ENCODE peak calls at places on chromosomes 12 and 14, in eight cellular contexts. G is SK-N-SH; W is suprapubic skin; L is IMR-90; E is ovary; O is CD4-positive, CD25-positive, alpha-beta regulatory T cell; J is Karpas-422; R is neuronal stem cell. C is an unnamed sample. For H3K9me3 and H3K27me3, the result is how much of the 10 kb centered on the place peaks cover.

GRCh38 chr12:116797885-116798284 is 59.8 kb downstream of the RNFT2 start:
- DNase-seq in G (no peak), O (no peak), W (no peak), L (no peak), J (no peak), R (no peak), E (no peak), C (no peak)

GRCh38 chr14:97703006-97703760 is 906.0 kb downstream of the VRK1 start:
- DNase-seq in G (no peak), O (peak), J (no peak), L (no peak), R (no peak), E (no peak), W (no peak), C (no peak)

GRCh38 chr14:78950654-78951053 is 780.5 kb downstream of the NRXN3 start:
- DNase-seq in E (no peak), O (no peak), G (no peak), W (no peak), R (no peak), J (no peak), L (peak), C (no peak)

GRCh38 chr12:99131761-99132199 is 486.7 kb downstream of the APAF1 start:
- DNase-seq in O (no peak), R (peak), W (no peak), E (no peak), J (peak), L (no peak), G (no peak), C (no peak)

GRCh38 chr14:95370076-95370475 is 50.4 kb upstream of the CLMN start:
- DNase-seq in G (no peak), W (no peak), R (no peak), J (peak), L (no peak), E (no peak), O (no peak), C (no peak)

GRCh38 chr14:51715250-51715649 is 63.5 kb downstream of the FRMD6 start:
- DNase-seq in W (no peak), L (no peak), G (no peak), E (no peak), J (no peak), R (no peak), O (no peak), C (no peak)

GRCh38 chr14:32404784-32405573 is 75.9 kb downstream of the AKAP6 start:
- DNase-seq in J (no peak), E (no peak), G (no peak), O (no peak), W (no peak), R (no peak), L (no peak), C (no peak)

GRCh38 chr14:78424311-78424710 is 254.1 kb downstream of the NRXN3 start:
- DNase-seq in J (no peak), O (no peak), R (no peak), L (no peak), E (no peak), W (no peak), G (no peak), C (no peak)

GRCh38 chr14:91113829-91114078 is at the start of gene DGLUCY:
- DNase-seq in W (no peak), R (no peak), E (peak), J (peak), G (peak), O (no peak), L (peak), C (peak)

GRCh38 chr14:59036134-59036533 is 152.3 kb upstream of the DAAM1 start:
- DNase-seq in R (no peak), G (no peak), W (no peak), J (no peak), E (no peak), L (no peak), O (no peak), C (no peak)

GRCh38 chr12:108826115-108826806 is 31.1 kb downstream of the SSH1 start:
- DNase-seq in J (no peak), O (no peak), W (no peak), L (peak), G (peak), R (no peak), E (peak), C (peak)

GRCh38 chr14:75278422-75279152 is at the start of gene FOS:
- DNase-seq in G (peak), E (peak), W (peak), O (peak), L (peak), J (peak), R (peak), C (peak)

GRCh38 chr12:62375603-62376002 is 91.0 kb upstream of the MON2 start:
- DNase-seq in E (no peak), R (no peak), W (no peak), J (no peak), L (no peak), G (no peak), O (no peak), C (no peak)

GRCh38 chr12:81573228-81573627 is 185.9 kb downstream of the PPFIA2 start:
- DNase-seq in W (no peak), R (no peak), O (no peak), G (no peak), L (peak), J (no peak), E (no peak), C (no peak)

GRCh38 chr12:116783503-116784237 is 45.6 kb downstream of the RNFT2 start:
- DNase-seq in J (no peak), G (no peak), W (no peak), O (no peak), R (no peak), E (no peak), L (no peak), C (no peak)

GRCh38 chr12:104737682-104738370 is 220.3 kb downstream of the SLC41A2 start:
- DNase-seq in J (no peak), W (no peak), L (no peak), R (no peak), G (no peak), E (no peak), O (no peak), C (peak)

GRCh38 chr12:120944645-120945217 is 33.6 kb upstream of the HNF1A start:
- DNase-seq in W (no peak), E (peak), J (peak), G (peak), O (peak), R (peak), L (peak), C (peak)

GRCh38 chr14:85191986-85192385 is 338.0 kb upstream of the FLRT2 start:
- DNase-seq in G (no peak), L (no peak), O (no peak), W (no peak), J (no peak), E (no peak), R (no peak), C (no peak)

GRCh38 chr12:102958073-102958829 is 777 bp downstream of the ASCL1 start:
- DNase-seq in J (no peak), W (no peak), G (peak), O (no peak), L (peak), R (peak), E (no peak), C (peak)

DNA sequence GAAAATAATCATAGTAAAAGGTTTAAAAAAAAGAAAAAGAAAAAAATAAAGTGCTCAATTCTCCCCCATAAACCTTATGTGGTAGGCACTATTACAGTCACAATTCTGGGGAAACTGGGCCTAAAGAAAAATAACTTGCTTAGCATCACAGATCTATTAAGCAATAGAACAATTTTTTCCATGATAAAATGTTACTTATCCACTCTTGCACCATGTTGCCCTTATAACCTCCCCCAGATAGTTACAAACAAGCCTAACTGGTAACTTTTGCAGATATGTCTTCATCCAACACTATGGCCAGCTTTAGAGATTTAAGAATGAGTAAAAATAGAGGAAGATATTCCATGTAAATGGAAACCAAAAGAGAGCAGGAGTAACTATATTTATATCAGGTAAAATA is 164.8 kb downstream of the DUSP6 start:
- DNase-seq in L (no peak), R (no peak), J (no peak), E (no peak), W (no peak), O (no peak), G (no peak), C (no peak)
- H3K9me3 ChIP-seq in L (under half), R (under half), J (under half), E (under half), W (under half), O (under half), G (under half), C (under half)

GRCh38 chr12:111035578-111036301 is 115.4 kb upstream of the MYL2 start:
- DNase-seq in J (no peak), E (no peak), W (no peak), R (peak), G (peak), L (no peak), O (no peak), C (no peak)

GRCh38 chr12:111033281-111034147 is 113.1 kb upstream of the MYL2 start:
- DNase-seq in L (no peak), E (no peak), G (peak), R (peak), W (no peak), O (no peak), J (no peak), C (peak)

GRCh38 chr12:111034911-111035577 is 114.7 kb upstream of the MYL2 start:
- DNase-seq in O (no peak), J (no peak), R (peak), E (no peak), G (peak), L (no peak), W (no peak), C (peak)

GRCh38 chr12:111031956-111032919 is 111.9 kb upstream of the MYL2 start:
- DNase-seq in W (no peak), G (no peak), L (no peak), J (no peak), R (no peak), E (no peak), O (no peak), C (no peak)

DNA sequence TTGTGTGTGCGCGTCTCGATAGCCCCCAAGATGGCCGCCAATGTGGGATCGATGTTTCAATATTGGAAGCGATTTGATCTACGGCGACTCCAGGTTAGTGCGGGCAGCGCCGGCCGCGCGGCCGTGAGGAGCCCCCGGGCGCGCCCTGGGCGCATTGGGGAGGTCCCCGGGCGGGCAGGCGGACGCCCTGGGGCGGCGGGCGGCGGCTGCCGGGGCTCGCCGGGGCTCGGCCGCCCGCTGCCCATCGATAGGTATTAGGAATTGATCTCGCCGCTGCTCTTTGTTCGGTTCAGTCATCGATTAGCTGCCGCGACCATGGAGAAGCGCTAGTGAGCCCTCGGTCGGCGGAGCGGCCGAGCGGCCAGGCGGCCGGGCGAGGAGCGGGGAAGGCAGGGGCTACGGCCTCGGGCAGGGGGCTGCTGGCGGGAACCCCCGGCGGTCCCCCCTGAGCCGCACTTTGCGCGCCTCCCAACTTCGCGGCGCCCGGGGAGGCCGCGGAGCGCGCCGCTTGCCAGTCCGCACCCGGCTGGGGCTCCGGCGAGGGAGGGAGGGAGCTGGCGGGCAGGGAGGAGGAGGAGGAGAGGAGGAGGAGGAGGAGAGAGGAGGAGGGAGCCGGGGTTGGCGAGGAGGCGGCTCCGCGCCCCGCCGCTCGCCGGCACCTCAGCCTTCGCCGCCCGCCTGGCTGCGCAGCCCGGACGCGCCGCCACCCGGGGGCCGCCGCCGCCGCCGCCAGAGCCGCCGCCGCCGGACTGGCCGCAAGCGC is 114.0 kb upstream of the MYL2 start:
- DNase-seq in O (no peak), G (peak), W (no peak), R (peak), J (no peak), L (no peak), E (no peak), C (peak)
- H3K27me3 ChIP-seq in O (under half), G (under half), W (half or more), R (under half), J (under half), L (under half), E (under half), C (half or more)

GRCh38 chr12:12681061-12681765 is 14.8 kb downstream of the GPR19 start:
- DNase-seq in G (no peak), L (no peak), W (no peak), R (no peak), O (no peak), E (no peak), J (no peak), C (no peak)
- H3K9me3 ChIP-seq in G (under half), L (under half), W (under half), R (under half), O (under half), E (under half), J (under half), C (under half)

GRCh38 chr14:45222485-45223262 is 30.3 kb downstream of the MIS18BP1 start:
- DNase-seq in J (no peak), O (no peak), W (no peak), L (no peak), R (no peak), E (no peak), G (no peak), C (no peak)
- H3K27me3 ChIP-seq in J (under half), O (under half), W (under half), L (under half), R (under half), E (under half), G (under half), C (under half)

DNA sequence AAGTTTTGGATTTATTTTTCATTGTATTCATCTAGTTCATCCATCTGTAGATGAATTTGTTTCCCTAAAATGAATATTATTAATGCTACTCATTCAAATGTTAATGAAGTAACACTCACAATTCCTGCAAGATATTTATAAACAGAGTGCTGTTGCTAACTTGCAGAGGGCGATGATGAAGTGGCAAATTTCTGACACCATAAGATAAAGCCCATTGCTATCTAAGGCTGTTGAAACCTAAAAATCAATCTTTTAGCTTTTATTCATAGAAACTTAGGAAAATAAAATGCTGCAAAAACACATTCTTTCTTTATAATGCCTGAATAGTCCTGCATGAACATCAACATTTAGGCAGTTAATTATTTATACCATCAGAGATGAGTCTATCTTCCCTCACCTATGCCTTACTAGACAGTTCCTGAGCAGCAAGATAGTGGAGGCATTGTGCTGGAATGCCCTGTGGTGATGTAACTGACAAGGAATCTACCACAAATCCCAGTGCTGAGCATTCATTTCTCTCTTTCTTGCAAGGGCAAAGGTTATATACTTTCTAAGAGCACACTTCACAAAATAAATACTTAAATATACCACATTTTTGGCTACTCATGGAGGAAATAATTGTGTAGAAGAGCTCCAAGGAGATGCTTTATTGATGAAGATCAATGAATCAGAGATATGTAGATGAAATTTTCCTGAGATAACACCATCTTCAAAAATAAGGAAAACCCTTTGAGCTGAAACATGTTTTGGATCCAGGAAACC is 57.6 kb downstream of the LMNTD1 start:
- DNase-seq in R (no peak), E (no peak), G (no peak), J (no peak), L (peak), O (no peak), W (no peak), C (no peak)
- H3K9me3 ChIP-seq in R (under half), E (under half), G (under half), J (under half), L (under half), O (under half), W (under half), C (under half)

DNA sequence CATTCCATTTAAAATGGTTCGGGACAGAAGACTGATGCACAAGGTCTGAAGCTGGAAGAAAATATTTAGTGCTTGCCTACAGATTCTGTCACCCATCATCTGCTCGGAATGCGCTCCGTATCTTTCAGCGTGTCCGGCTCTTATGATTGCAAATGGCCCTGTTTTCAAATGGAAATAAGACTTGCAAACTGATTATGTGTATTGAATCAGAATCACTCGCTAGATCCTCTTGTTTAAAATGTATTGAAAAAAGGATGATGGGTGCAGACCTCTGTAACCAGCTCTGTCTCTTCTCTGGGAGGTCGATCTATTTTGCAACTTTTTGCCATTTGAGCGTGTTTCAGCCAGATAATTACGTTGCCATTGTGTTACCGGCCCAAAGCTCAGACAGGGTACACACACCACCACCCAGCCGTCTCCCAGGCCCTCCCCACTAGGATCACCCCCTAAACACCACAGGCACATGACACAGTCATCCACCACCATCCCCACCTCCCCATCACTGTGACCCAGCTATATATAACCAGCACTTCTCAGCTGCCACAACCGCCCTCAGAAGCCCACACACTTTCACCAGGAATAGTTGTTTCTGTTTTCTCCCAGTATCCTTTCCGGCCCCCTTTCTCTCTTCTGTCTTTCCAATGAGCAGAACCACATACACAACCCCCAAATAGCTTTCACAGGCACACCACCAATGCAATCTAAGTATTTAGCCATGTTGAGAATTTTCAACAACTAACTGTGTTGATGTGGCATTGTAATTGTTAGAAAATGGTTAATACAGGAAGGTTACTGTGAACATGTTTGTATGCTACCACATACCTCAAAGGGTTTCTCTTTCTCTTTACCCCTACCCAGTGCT is 10.7 kb downstream of the NKX2-1 start:
- DNase-seq in E (no peak), W (no peak), R (no peak), O (no peak), J (no peak), G (peak), L (no peak), C (no peak)
- H3K27me3 ChIP-seq in E (under half), W (half or more), R (under half), O (half or more), J (under half), G (half or more), L (half or more), C (half or more)

GRCh38 chr12:46244997-46245396 is 23.8 kb downstream of the SLC38A1 start:
- DNase-seq in G (no peak), E (no peak), J (no peak), O (no peak), L (no peak), R (no peak), W (no peak), C (no peak)
- H3K9me3 ChIP-seq in G (under half), E (under half), J (under half), O (under half), L (under half), R (under half), W (under half), C (under half)

DNA sequence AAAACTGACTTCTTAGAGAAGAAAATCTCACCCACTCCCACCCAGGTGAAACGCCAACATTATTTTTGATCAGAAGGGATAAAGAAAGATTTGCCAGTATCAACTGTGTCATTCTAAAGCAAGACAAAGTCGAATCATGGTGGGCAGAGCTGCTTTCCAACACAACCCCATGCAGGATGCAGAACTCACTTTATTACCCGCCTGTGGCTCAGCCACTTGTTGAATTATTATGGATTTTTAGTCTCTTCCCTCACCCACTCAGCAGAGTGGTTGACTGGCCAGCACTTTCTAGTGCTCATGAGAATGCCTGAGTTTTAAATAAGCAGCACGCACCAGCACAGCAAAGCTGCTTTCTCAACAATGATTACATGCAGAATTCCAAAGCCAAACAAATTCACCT is 32.1 kb downstream of the CRACR2A start:
- DNase-seq in O (no peak), J (no peak), G (no peak), L (no peak), W (no peak), E (no peak), R (no peak), C (no peak)
- H3K27me3 ChIP-seq in O (under half), J (under half), G (under half), L (under half), W (under half), E (under half), R (under half), C (under half)

GRCh38 chr14:20195911-20196310 is 5.2 kb downstream of the OR11G2 start:
- DNase-seq in O (no peak), W (no peak), E (no peak), J (peak), L (no peak), R (no peak), G (no peak), C (no peak)

GRCh38 chr14:20194101-20194500 is 3.4 kb downstream of the OR11G2 start:
- DNase-seq in R (no peak), L (no peak), W (no peak), J (no peak), O (no peak), G (no peak), E (no peak), C (no peak)

GRCh38 chr14:20190596-20190995 is at the start of gene OR11G2:
- DNase-seq in O (no peak), J (no peak), L (no peak), E (no peak), G (no peak), R (no peak), W (no peak), C (no peak)

GRCh38 chr14:20191396-20191795 is 700 bp downstream of the OR11G2 start:
- DNase-seq in O (no peak), L (no peak), R (no peak), E (no peak), G (no peak), W (no peak), J (no peak), C (no peak)
- H3K9me3 ChIP-seq in O (under half), L (under half), R (under half), E (under half), G (under half), W (under half), J (under half), C (under half)

C was measured in BE2C.